ENCODE peak calls at places on chromosomes 12 and 14, in four cellular contexts. I is left ventricle myocardium inferior, F is Peyer's patch, L is psoas muscle. V is an unnamed sample.

GRCh38 chr14:23483216-23483854 is 13.8 kb downstream of the NGDN start:
- DNase-seq in I (no peak), F (no peak), L (no peak), V (no peak)

GRCh38 chr14:92280554-92281262 is 42.3 kb upstream of the SLC24A4 start:
- DNase-seq in I (no peak), F (no peak), L (no peak), V (no peak)

GRCh38 chr12:51591020-51591901 is at the start of gene SCN8A:
- DNase-seq in I (peak), F (peak), L (peak), V (peak)

GRCh38 chr14:64979336-64980074 is 7.2 kb upstream of the FNTB start:
- DNase-seq in I (no peak), F (no peak), L (no peak), V (no peak)

GRCh38 chr12:49503674-49504180 is 35.1 kb upstream of the KCNH3 start:
- DNase-seq in I (no peak), F (no peak), L (no peak), V (no peak)

GRCh38 chr14:29235991-29236390 is 469.4 kb downstream of the FOXG1 start:
- DNase-seq in I (no peak), F (no peak), L (no peak), V (no peak)

GRCh38 chr12:131766382-131767107 is 55.7 kb downstream of the SFSWAP start:
- DNase-seq in I (no peak), F (no peak), L (no peak), V (peak)

GRCh38 chr12:14225064-14225463 is 140.4 kb upstream of the ATF7IP start:
- DNase-seq in I (no peak), F (no peak), L (no peak), V (no peak)

GRCh38 chr12:15982471-15982870 is 71.3 kb downstream of the DERA start:
- DNase-seq in I (no peak), F (no peak), L (no peak), V (no peak)

GRCh38 chr12:79648872-79649271 is 41.9 kb downstream of the PAWR start:
- DNase-seq in I (no peak), F (no peak), L (no peak), V (no peak)

GRCh38 chr12:12398026-12398859 is 41.4 kb downstream of the BORCS5 start:
- DNase-seq in I (peak), F (no peak), L (peak), V (no peak)

GRCh38 chr14:92144708-92145107 is 22.9 kb downstream of the CPSF2 start:
- DNase-seq in I (no peak), F (no peak), L (no peak), V (no peak)

GRCh38 chr14:97177016-97177415 is 379.8 kb downstream of the VRK1 start:
- DNase-seq in I (no peak), F (no peak), L (no peak), V (no peak)

GRCh38 chr14:67003009-67003753 is 186.1 kb upstream of the GARIN2 start:
- DNase-seq in I (no peak), F (no peak), L (no peak), V (no peak)

GRCh38 chr12:74725154-74725553 is 187.5 kb downstream of the ATXN7L3B start:
- DNase-seq in I (no peak), F (no peak), L (no peak), V (no peak)

GRCh38 chr14:76720382-76720813 is 40.9 kb upstream of the VASH1 start:
- DNase-seq in I (peak), F (peak), L (peak), V (no peak)

GRCh38 chr12:11927311-11927935 is 143.3 kb upstream of the BCL2L14 start:
- DNase-seq in I (no peak), F (no peak), L (no peak), V (no peak)

GRCh38 chr12:1738480-1738879 is 47.6 kb downstream of the ADIPOR2 start:
- DNase-seq in I (no peak), F (no peak), L (no peak), V (no peak)

GRCh38 chr12:5524116-5524768 is 92.3 kb downstream of the NTF3 start:
- DNase-seq in I (no peak), F (no peak), L (no peak), V (no peak)

GRCh38 chr12:15522574-15523187 is 200.4 kb downstream of the PTPRO start:
- DNase-seq in I (no peak), F (no peak), L (no peak), V (no peak)

GRCh38 chr12:130881046-130881445 is 9.2 kb downstream of the RAN start:
- DNase-seq in I (no peak), F (no peak), L (no peak), V (no peak)

GRCh38 chr12:20050166-20050565 is 318.2 kb upstream of the PDE3A start:
- DNase-seq in I (no peak), F (no peak), L (no peak), V (no peak)

GRCh38 chr14:94483729-94484275 is 7.8 kb upstream of the SERPINA9 start:
- DNase-seq in I (no peak), F (no peak), L (no peak), V (no peak)

GRCh38 chr12:125183187-125184067 is 118.2 kb downstream of the AACS start:
- DNase-seq in I (peak), F (peak), L (peak), V (peak)
- TF ChIP-seq CTCF in I (peak), F (peak), L (peak), V (peak)

GRCh38 chr12:64608901-64609542 is 1.3 kb upstream of the RASSF3 start:
- DNase-seq in I (no peak), F (peak), L (no peak), V (peak)
- TF ChIP-seq CTCF in I (no peak), F (peak), L (no peak), V (no peak)

DNA sequence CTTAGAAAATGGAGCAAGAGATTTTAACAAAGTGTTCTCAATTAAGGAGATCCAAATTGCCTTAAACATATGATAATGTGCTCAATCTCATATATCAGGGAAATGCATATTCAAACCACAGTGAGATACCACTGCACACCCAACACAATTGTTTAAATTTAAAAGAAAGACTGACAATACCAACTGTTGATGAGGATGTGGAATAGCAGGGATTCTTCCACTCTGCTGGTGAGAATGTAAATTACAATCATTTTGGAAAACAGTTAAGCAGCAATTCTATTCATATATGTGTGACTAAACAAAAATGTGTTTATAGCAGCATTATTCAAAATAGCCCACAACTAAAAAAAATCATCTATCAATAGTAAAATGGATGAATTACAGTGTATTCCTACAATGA is 144.2 kb downstream of the KICS2 start:
- DNase-seq in I (no peak), F (no peak), L (no peak), V (no peak)
- TF ChIP-seq CTCF in I (peak), F (no peak), L (no peak), V (no peak)

GRCh38 chr14:46661728-46662127 is 10.1 kb upstream of the RPL10L start:
- DNase-seq in I (no peak), F (no peak), L (no peak), V (no peak)
- TF ChIP-seq CTCF in I (no peak), F (no peak), L (no peak), V (no peak)

DNA sequence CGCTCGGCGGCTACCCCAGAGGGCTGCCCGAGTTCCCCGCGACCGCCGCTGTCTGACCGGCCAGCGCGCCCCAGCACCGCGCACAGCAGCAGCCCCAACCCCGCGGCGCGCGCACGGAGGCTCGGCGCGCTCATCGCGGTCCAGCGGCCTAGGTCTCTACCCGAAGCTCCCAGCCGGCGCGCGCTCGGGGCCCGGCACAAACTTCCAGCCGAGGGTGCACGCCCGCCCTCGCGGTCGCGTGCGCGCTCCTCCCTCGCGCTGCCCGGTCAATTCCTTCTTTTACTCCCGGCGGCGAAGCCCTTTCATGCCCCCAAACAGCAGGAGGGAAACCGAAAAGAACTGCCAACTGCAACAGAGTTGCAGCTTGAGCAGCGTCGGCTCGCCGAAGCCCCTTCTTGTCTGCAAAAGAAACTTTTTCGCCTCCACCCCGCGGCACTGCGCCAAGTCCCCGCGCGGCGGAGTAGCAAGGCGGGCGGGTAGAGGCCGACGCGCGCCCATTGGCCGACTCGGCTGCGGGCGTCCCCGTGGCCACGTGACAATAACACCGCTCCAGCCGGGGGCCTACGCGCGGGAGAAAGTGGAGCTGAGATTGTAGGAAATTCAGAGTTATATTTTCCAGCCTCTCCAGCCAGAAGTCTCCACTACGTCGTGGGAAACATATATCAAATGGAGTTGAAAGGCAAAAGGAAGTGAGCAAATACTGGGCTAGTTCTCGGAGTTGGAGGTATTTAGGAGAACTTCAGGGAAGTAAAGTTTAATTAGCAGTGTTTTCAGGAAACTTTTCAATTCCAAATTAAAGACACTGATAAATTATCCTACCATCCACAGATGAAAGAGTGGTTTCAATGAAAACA is at the start of gene LRIG3:
- DNase-seq in I (peak), F (peak), L (peak), V (no peak)
- TF ChIP-seq CTCF in I (peak), F (peak), L (no peak), V (no peak)

DNA sequence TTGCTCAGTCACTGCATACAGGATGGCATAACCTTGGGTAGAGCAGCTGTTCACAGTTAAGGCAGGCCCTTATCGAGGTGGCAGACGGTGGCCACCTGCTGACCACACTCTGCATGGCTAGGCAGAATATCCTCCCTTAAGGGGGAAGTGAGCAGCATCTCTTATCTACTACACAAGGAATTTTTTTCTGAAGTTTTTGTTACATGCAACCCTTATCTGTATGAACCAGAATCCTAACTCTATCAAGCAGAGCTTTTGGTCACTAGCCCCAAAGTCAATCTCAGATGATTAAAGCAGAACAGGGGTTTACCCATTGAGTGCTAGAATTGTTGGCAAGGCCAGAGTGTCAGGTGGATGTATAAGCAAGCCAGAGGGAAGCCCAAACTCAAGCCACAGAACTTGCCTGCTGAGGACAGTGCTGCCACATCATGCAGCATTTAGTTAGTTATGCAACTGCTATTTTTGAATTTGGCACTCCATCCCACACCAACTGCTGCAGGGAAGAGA is 192.8 kb downstream of the TBX5 start:
- DNase-seq in I (peak), F (no peak), L (no peak), V (no peak)
- TF ChIP-seq CTCF in I (peak), F (no peak), L (no peak), V (no peak)

DNA sequence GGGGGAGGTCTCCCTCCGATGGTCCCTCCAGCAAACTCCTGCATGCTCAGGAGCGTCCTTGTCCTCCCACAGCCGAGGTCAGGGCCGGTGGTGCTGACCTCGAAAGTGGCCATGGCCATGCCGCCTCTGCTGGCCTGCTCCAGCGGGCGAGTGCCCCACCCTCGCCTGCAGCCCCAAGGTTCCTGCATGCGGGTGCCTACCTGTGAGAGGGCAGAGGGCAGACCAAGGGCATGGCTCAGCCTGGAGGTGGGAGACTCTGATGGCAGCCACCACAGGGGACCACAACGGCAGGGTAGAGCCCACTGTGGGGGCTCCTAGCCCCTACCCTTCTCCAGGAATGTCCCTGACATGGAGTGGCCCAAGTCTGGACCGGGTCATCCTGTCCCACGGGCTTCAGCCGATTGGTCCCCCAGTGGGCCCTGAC is 38.1 kb upstream of the PPP1R13B start:
- DNase-seq in I (no peak), F (no peak), L (no peak), V (no peak)
- TF ChIP-seq CTCF in I (no peak), F (no peak), L (no peak), V (no peak)

DNA sequence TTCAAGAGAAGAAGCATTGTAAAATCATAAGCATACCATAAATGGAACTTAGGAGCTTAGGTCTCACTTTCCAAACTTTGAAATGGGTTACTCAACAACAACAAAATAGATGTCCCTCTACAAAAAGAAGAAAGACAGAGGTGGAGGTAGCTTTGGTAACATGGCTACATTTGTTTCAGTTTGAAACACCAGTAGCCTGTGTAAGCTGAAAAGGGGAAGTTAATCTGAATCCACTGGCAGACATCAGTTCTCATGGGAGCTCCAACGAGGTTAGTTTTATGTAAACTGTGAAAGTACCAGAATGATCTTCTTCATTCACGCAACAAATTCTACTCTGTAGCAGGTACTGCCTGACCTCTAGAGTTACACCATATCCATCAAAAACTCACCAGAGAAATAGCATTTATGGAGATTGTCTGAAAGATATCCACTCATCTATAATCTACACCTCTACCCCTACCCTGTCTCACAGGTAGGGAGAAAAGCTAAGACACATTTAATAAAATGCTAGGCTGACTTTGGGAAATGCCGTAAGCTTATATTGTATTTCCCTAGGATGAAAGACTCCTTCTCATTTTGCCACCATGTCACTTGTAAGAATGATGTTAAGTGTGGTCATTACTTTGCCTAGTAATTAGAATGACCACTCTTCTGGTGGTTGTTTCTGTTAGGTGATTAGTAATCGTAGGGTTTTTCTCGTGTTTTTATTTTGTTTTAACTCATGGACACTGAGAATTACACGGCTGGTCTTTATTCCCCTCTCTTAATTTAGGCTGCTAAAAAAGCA is 224.1 kb downstream of the ASCL1 start:
- DNase-seq in I (no peak), F (no peak), L (no peak), V (no peak)
- TF ChIP-seq CTCF in I (no peak), F (no peak), L (no peak), V (no peak)